ENCODE peak calls at places on chromosomes 11 and 22, in five cellular contexts. One of them, this sample, is unnamed.
A peak's percentile ranks its signal among the peaks of the same experiment; 100 is the strongest.

GRCh38 chr11:15654397-15654915 is 539.7 kb downstream of the INSC start:
- DNase-seq in aorta: no peak
- DNase-seq in fibroblast of lung: no peak
- DNase-seq in AG04450: no peak
- DNase-seq in A549: no peak
- DNase-seq in this sample: no peak

GRCh38 chr11:72688486-72688885 is 14.3 kb upstream of the PDE2A start:
- DNase-seq in aorta: no peak
- DNase-seq in fibroblast of lung: no peak
- DNase-seq in AG04450: no peak
- DNase-seq in A549: no peak
- DNase-seq in this sample: peak; percentile 30

GRCh38 chr22:43777204-43777671 is 34.9 kb downstream of the EFCAB6 start:
- DNase-seq in aorta: no peak
- DNase-seq in fibroblast of lung: peak; percentile 47
- DNase-seq in AG04450: peak; percentile 30
- DNase-seq in A549: peak; percentile 10
- DNase-seq in this sample: no peak

GRCh38 chr11:65496304-65497140 is 2.3 kb upstream of the MALAT1 start:
- DNase-seq in aorta: peak; percentile 41
- DNase-seq in fibroblast of lung: peak; percentile 47
- DNase-seq in AG04450: no peak
- DNase-seq in A549: no peak
- DNase-seq in this sample: peak; percentile 17

GRCh38 chr22:44668190-44668885 is 33.7 kb upstream of the PRR5 start:
- DNase-seq in aorta: no peak
- DNase-seq in fibroblast of lung: no peak
- DNase-seq in AG04450: no peak
- DNase-seq in A549: no peak
- DNase-seq in this sample: peak; percentile 83

GRCh38 chr11:33500865-33501479 is 199.7 kb downstream of the C11orf91 start:
- DNase-seq in aorta: no peak
- DNase-seq in fibroblast of lung: peak; percentile 67
- DNase-seq in AG04450: no peak
- DNase-seq in A549: peak; percentile 25
- DNase-seq in this sample: no peak

GRCh38 chr11:14270690-14271542 is 88.1 kb downstream of the RRAS2 start:
- DNase-seq in aorta: no peak
- DNase-seq in fibroblast of lung: no peak
- DNase-seq in AG04450: no peak
- DNase-seq in A549: no peak
- DNase-seq in this sample: no peak

GRCh38 chr22:30335236-30335635 is 8.5 kb upstream of the TBC1D10A start:
- DNase-seq in aorta: no peak
- DNase-seq in fibroblast of lung: no peak
- DNase-seq in AG04450: no peak
- DNase-seq in A549: no peak
- DNase-seq in this sample: no peak

GRCh38 chr11:15911377-15912044 is 444.8 kb downstream of the SOX6 start:
- DNase-seq in aorta: peak; percentile 63
- DNase-seq in fibroblast of lung: peak; percentile 60
- DNase-seq in AG04450: peak; percentile 46
- DNase-seq in A549: peak; percentile 19
- DNase-seq in this sample: peak; percentile 75

GRCh38 chr11:46119352-46120216 is 1.7 kb downstream of the PHF21A start:
- DNase-seq in aorta: peak; percentile 66
- DNase-seq in fibroblast of lung: peak; percentile 82
- DNase-seq in AG04450: no peak
- DNase-seq in A549: peak; percentile 80
- DNase-seq in this sample: peak; percentile 44

GRCh38 chr11:119486691-119487259 is 63.8 kb upstream of the THY1 start:
- DNase-seq in aorta: peak; percentile 14
- DNase-seq in fibroblast of lung: no peak
- DNase-seq in AG04450: no peak
- DNase-seq in A549: no peak
- DNase-seq in this sample: no peak

GRCh38 chr11:113618360-113618759 is 87.7 kb downstream of the TMPRSS5 start:
- DNase-seq in aorta: no peak
- DNase-seq in fibroblast of lung: peak; percentile 8
- DNase-seq in AG04450: no peak
- DNase-seq in A549: no peak
- DNase-seq in this sample: no peak

GRCh38 chr22:47693606-47694005 is 931.2 kb downstream of the TBC1D22A start:
- DNase-seq in aorta: no peak
- DNase-seq in fibroblast of lung: no peak
- DNase-seq in AG04450: no peak
- DNase-seq in A549: no peak
- DNase-seq in this sample: no peak

GRCh38 chr11:63839508-63840355 is 822 bp downstream of the MARK2 start:
- DNase-seq in aorta: peak; percentile 66
- DNase-seq in fibroblast of lung: no peak
- DNase-seq in AG04450: no peak
- DNase-seq in A549: no peak
- DNase-seq in this sample: peak; percentile 58
- H3K27ac ChIP-seq in aorta: no peak overlapping the region
- H3K27ac ChIP-seq in fibroblast of lung: peak overlapping the region; percentile 21
- H3K27ac ChIP-seq in AG04450: peak overlapping the region; percentile 11
- H3K27ac ChIP-seq in A549: peak overlapping the region; percentile 97
- H3K27ac ChIP-seq in this sample: peak overlapping the region; percentile 87

GRCh38 chr11:61295596-61295926 is 445 bp upstream of the VWCE start:
- DNase-seq in aorta: peak; percentile 52
- DNase-seq in fibroblast of lung: no peak
- DNase-seq in AG04450: no peak
- DNase-seq in A549: no peak
- DNase-seq in this sample: no peak

GRCh38 chr11:61297741-61298140 is 2.6 kb upstream of the VWCE start:
- DNase-seq in aorta: peak; percentile 59
- DNase-seq in fibroblast of lung: peak; percentile 88
- DNase-seq in AG04450: peak; percentile 41
- DNase-seq in A549: no peak
- DNase-seq in this sample: peak; percentile 52

GRCh38 chr11:61297341-61297740 is 2.2 kb upstream of the VWCE start:
- DNase-seq in aorta: no peak
- DNase-seq in fibroblast of lung: no peak
- DNase-seq in AG04450: no peak
- DNase-seq in A549: no peak
- DNase-seq in this sample: no peak

GRCh38 chr11:61293869-61294716 is 1.0 kb downstream of the VWCE start:
- DNase-seq in aorta: peak; percentile 58
- DNase-seq in fibroblast of lung: peak; percentile 42
- DNase-seq in AG04450: no peak
- DNase-seq in A549: peak; percentile 33
- DNase-seq in this sample: peak; percentile 61

DNA sequence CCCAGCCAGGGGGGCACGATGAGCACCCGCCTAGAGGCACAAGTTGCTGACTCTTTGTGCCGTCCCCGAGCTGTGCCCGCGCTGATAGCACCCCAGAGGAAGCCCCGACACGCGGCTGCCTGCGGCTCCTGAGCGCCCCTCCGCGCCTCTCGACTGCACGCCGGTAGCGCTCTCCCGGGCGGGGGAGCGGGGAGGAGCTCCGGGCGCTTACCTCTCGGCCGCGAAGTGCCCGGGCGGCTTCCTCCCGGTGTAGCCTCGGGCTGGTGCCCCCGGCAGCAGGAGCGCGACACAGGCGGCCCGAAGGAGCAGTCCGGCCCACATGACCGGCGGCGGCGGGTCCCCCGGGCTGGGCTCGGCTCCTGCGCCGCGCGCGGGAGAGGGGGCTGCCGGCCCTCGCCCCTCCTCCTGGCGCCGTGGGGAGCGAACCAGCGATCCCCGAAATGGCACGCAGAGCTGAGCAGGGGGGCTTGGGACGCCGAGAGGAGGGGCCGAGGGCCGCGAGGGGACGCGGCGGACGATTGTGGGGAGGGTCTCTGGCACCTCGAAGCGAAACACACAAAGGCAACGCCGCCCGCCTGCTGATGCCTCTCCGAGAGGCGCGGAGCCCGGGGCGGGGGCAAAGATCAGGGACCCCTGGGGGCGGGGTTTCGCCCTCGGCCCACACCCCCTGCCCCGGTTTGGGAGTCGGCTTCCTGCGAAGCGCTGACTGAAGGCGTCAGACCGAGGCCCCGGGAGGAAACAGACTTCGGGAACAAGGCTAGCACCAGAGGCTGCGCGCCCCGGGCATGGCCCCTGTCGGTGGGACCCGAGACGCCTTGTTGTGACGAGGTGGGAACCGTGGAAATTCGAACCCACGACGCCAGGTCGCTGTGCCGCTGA is at the start of gene VWCE:
- DNase-seq in aorta: peak; percentile 66
- DNase-seq in fibroblast of lung: peak; percentile 51
- DNase-seq in AG04450: no peak
- DNase-seq in A549: peak; percentile 50
- DNase-seq in this sample: peak; percentile 61
- H3K27ac ChIP-seq in aorta: no peak within 1 kb of the TSS
- H3K27ac ChIP-seq in fibroblast of lung: peak within 1 kb of the TSS; percentile 32
- H3K27ac ChIP-seq in AG04450: no peak within 1 kb of the TSS
- H3K27ac ChIP-seq in A549: peak within 1 kb of the TSS; percentile 87
- H3K27ac ChIP-seq in this sample: no peak within 1 kb of the TSS

DNA sequence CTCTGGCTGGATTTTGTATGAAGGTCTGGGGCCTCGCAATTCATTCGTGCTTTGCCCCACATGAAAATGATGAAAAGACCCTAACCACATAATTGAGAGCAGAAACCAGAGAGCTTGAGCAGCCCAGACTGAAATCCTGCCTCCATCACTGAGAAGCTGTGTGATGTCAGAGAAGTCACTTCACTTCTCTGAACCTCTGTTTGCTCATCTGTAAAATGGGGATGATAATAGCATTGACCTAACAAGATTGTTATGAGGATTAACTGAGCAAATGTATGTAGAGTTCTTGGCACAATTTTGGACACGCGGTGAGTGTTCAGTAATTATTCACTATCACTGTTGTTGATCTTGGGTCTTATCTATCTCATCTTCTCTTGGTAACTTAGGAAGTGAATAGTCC is 56.2 kb upstream of the ASPHD2 start:
- DNase-seq in aorta: no peak
- DNase-seq in fibroblast of lung: no peak
- DNase-seq in AG04450: no peak
- DNase-seq in A549: no peak
- DNase-seq in this sample: no peak
- H3K27ac ChIP-seq in aorta: no peak overlapping the region
- H3K27ac ChIP-seq in fibroblast of lung: no peak overlapping the region
- H3K27ac ChIP-seq in AG04450: no peak overlapping the region
- H3K27ac ChIP-seq in A549: no peak overlapping the region
- H3K27ac ChIP-seq in this sample: no peak overlapping the region

GRCh38 chr11:67006029-67006884 is 16.7 kb upstream of the SYT12 start:
- DNase-seq in aorta: no peak
- DNase-seq in fibroblast of lung: peak; percentile 31
- DNase-seq in AG04450: no peak
- DNase-seq in A549: peak; percentile 92
- DNase-seq in this sample: peak; percentile 89

GRCh38 chr11:66999555-66999954 is 23.4 kb upstream of the SYT12 start:
- DNase-seq in aorta: no peak
- DNase-seq in fibroblast of lung: no peak
- DNase-seq in AG04450: no peak
- DNase-seq in A549: no peak
- DNase-seq in this sample: no peak

GRCh38 chr11:67002297-67002913 is 20.5 kb upstream of the SYT12 start:
- DNase-seq in aorta: no peak
- DNase-seq in fibroblast of lung: no peak
- DNase-seq in AG04450: no peak
- DNase-seq in A549: no peak
- DNase-seq in this sample: no peak

GRCh38 chr11:67001332-67001731 is 21.6 kb upstream of the SYT12 start:
- DNase-seq in aorta: no peak
- DNase-seq in fibroblast of lung: no peak
- DNase-seq in AG04450: no peak
- DNase-seq in A549: no peak
- DNase-seq in this sample: no peak

GRCh38 chr11:67002921-67003411 is 20.0 kb upstream of the SYT12 start:
- DNase-seq in aorta: no peak
- DNase-seq in fibroblast of lung: no peak
- DNase-seq in AG04450: no peak
- DNase-seq in A549: no peak
- DNase-seq in this sample: no peak
- H3K27ac ChIP-seq in aorta: no peak overlapping the region
- H3K27ac ChIP-seq in fibroblast of lung: no peak overlapping the region
- H3K27ac ChIP-seq in AG04450: no peak overlapping the region
- H3K27ac ChIP-seq in A549: peak overlapping the region; percentile 24
- H3K27ac ChIP-seq in this sample: no peak overlapping the region

GRCh38 chr11:96155627-96156378 is 187.2 kb downstream of the MAML2 start:
- DNase-seq in aorta: peak; percentile 85
- DNase-seq in fibroblast of lung: peak; percentile 94
- DNase-seq in AG04450: peak; percentile 88
- DNase-seq in A549: peak; percentile 76
- DNase-seq in this sample: peak; percentile 74
- H3K27ac ChIP-seq in aorta: no peak overlapping the region
- H3K27ac ChIP-seq in fibroblast of lung: peak overlapping the region; percentile 98
- H3K27ac ChIP-seq in AG04450: peak overlapping the region; percentile 98
- H3K27ac ChIP-seq in A549: peak overlapping the region; percentile 91
- H3K27ac ChIP-seq in this sample: peak overlapping the region; percentile 71

DNA sequence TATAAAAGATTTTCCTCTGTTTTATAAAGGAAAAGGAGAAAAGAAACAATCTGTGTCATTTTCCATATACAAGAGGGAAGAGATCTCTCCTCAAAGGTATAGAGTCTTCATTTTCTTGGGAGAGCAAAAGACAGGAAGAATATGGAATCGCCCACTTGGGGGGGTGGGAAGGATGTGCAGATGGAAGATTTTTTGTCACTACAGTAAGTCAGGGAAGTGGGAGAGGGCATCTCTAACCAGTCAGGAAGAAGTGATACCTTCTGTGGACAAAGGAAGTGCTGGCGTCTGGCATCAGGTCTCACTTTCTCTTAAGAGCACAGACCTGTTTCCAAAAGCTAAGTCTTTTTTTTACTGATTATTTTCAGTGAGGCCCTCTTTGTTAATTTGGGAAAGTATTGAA is 1.4 kb downstream of the PRR14L start:
- DNase-seq in aorta: no peak
- DNase-seq in fibroblast of lung: no peak
- DNase-seq in AG04450: no peak
- DNase-seq in A549: no peak
- DNase-seq in this sample: no peak
- H3K27ac ChIP-seq in aorta: no peak overlapping the region
- H3K27ac ChIP-seq in fibroblast of lung: no peak overlapping the region
- H3K27ac ChIP-seq in AG04450: no peak overlapping the region
- H3K27ac ChIP-seq in A549: peak overlapping the region; percentile 100
- H3K27ac ChIP-seq in this sample: no peak overlapping the region